ENCODE peak calls at places on chromosomes 7 and 10, in five cellular contexts. B, U, X, M and O are unnamed samples. For H3K27me3, the result is how much of the 10 kb centered on the place peaks cover.

GRCh38 chr7:110962374-110962773 is 128.6 kb upstream of the LRRN3 start:
- DNase-seq in B (no peak), U (no peak), X (no peak), M (no peak), O (no peak)

GRCh38 chr10:102753724-102754123 is 10.0 kb downstream of the WBP1L start:
- DNase-seq in B (no peak), U (peak), X (no peak), M (no peak), O (no peak)

GRCh38 chr10:58435297-58435696 is 50.1 kb downstream of the TFAM start:
- DNase-seq in B (no peak), U (peak), X (no peak), M (peak), O (peak)

GRCh38 chr10:124589491-124590006 is 127.9 kb downstream of the LHPP start:
- DNase-seq in B (no peak), U (peak), X (peak), M (no peak), O (peak)

GRCh38 chr7:142535123-142535779 is 214.0 kb upstream of the PRSS1 start:
- DNase-seq in B (no peak), U (peak), X (peak), M (peak), O (peak)

GRCh38 chr7:133504825-133505224 is 251.9 kb downstream of the EXOC4 start:
- DNase-seq in B (no peak), U (no peak), X (no peak), M (peak), O (no peak)

GRCh38 chr7:38929460-38930171 is 20.6 kb upstream of the VPS41 start:
- DNase-seq in B (no peak), U (no peak), X (no peak), M (no peak), O (no peak)

GRCh38 chr7:79405368-79405767 is 48.1 kb downstream of the MAGI2 start:
- DNase-seq in B (no peak), U (no peak), X (no peak), M (no peak), O (no peak)

GRCh38 chr10:104028823-104029527 is 56.7 kb downstream of the COL17A1 start:
- DNase-seq in B (no peak), U (no peak), X (no peak), M (no peak), O (no peak)

GRCh38 chr10:86440874-86441838 is 74.6 kb upstream of the GRID1 start:
- DNase-seq in B (no peak), U (peak), X (no peak), M (peak), O (no peak)

GRCh38 chr7:140694592-140694991 is 1.9 kb upstream of the NDUFB2 start:
- DNase-seq in B (no peak), U (no peak), X (no peak), M (no peak), O (no peak)

GRCh38 chr7:132782777-132783633 is 206.7 kb upstream of the PLXNA4 start:
- DNase-seq in B (no peak), U (peak), X (no peak), M (peak), O (no peak)

GRCh38 chr10:78588194-78588811 is 480.5 kb upstream of the ZMIZ1 start:
- DNase-seq in B (no peak), U (peak), X (no peak), M (peak), O (no peak)

GRCh38 chr10:101073631-101074030 is 11.8 kb downstream of the KAZALD1 start:
- DNase-seq in B (no peak), U (no peak), X (no peak), M (no peak), O (no peak)

GRCh38 chr7:128744366-128744905 is 5.3 kb downstream of the CALU start:
- DNase-seq in B (no peak), U (no peak), X (no peak), M (no peak), O (no peak)

GRCh38 chr10:6314620-6315205 is 112.0 kb downstream of the PFKFB3 start:
- DNase-seq in B (no peak), U (no peak), X (peak), M (no peak), O (no peak)

GRCh38 chr10:71849461-71849908 is 1.6 kb downstream of the PSAP start:
- DNase-seq in B (no peak), U (no peak), X (no peak), M (no peak), O (no peak)

GRCh38 chr10:61732635-61733278 is 70.0 kb downstream of the CABCOCO1 start:
- DNase-seq in B (no peak), U (no peak), X (no peak), M (no peak), O (no peak)

GRCh38 chr10:67875340-67876238 is 8.9 kb upstream of the SIRT1 start:
- DNase-seq in B (no peak), U (no peak), X (no peak), M (no peak), O (no peak)

GRCh38 chr7:132580277-132580676 is 4.0 kb upstream of the PLXNA4 start:
- DNase-seq in B (no peak), U (peak), X (no peak), M (no peak), O (peak)

GRCh38 chr7:26292768-26293560 is 1.3 kb downstream of the SNX10 start:
- DNase-seq in B (no peak), U (no peak), X (peak), M (no peak), O (no peak)

GRCh38 chr7:108581655-108582491 is 12.2 kb downstream of the DNAJB9 start:
- DNase-seq in B (no peak), U (no peak), X (no peak), M (no peak), O (peak)

GRCh38 chr7:130841416-130841815 is 107.4 kb upstream of the KLF14 start:
- DNase-seq in B (no peak), U (no peak), X (no peak), M (no peak), O (no peak)

GRCh38 chr10:75739454-75740143 is 308.2 kb downstream of the LRMDA start:
- DNase-seq in B (no peak), U (no peak), X (no peak), M (no peak), O (no peak)

GRCh38 chr10:47449979-47450378 is 33.9 kb downstream of the ANXA8 start:
- DNase-seq in B (peak), U (no peak), X (no peak), M (no peak), O (peak)

GRCh38 chr10:10644317-10645111 is 373.2 kb upstream of the CELF2 start:
- DNase-seq in B (no peak), U (peak), X (no peak), M (peak), O (peak)

GRCh38 chr7:129073204-129073603 is 18.3 kb upstream of the TNPO3 start:
- DNase-seq in B (no peak), U (no peak), X (no peak), M (no peak), O (no peak)

GRCh38 chr7:47091141-47091540 is 490.8 kb downstream of the TNS3 start:
- DNase-seq in B (no peak), U (peak), X (no peak), M (peak), O (no peak)

GRCh38 chr7:96093435-96093834 is 228.5 kb downstream of the SLC25A13 start:
- DNase-seq in B (no peak), U (peak), X (no peak), M (peak), O (no peak)

GRCh38 chr7:132777956-132778355 is 201.7 kb upstream of the PLXNA4 start:
- DNase-seq in B (no peak), U (no peak), X (no peak), M (no peak), O (no peak)

GRCh38 chr10:43809211-43809930 is 160.7 kb upstream of the ZNF32 start:
- DNase-seq in B (no peak), U (peak), X (no peak), M (peak), O (no peak)

GRCh38 chr10:114044251-114045070 is 795 bp downstream of the ADRB1 start:
- DNase-seq in B (peak), U (no peak), X (no peak), M (no peak), O (no peak)

GRCh38 chr10:27890971-27891370 is 107.9 kb downstream of the ODAD2 start:
- DNase-seq in B (no peak), U (no peak), X (no peak), M (no peak), O (peak)

GRCh38 chr7:20296444-20296843 is 34.3 kb upstream of the ITGB8 start:
- DNase-seq in B (no peak), U (no peak), X (no peak), M (no peak), O (no peak)

GRCh38 chr7:116809636-116810266 is 52.6 kb upstream of the CAPZA2 start:
- DNase-seq in B (no peak), U (peak), X (peak), M (peak), O (peak)
- H3K27ac ChIP-seq in B (no peak), U (peak), X (peak), M (no peak), O (no peak)

GRCh38 chr10:133039823-133040704 is 47.7 kb upstream of the ADGRA1 start:
- DNase-seq in B (no peak), U (no peak), X (peak), M (no peak), O (peak)
- H3K27me3 ChIP-seq in B (under half), U (under half), X (under half), M (under half), O (under half)

DNA sequence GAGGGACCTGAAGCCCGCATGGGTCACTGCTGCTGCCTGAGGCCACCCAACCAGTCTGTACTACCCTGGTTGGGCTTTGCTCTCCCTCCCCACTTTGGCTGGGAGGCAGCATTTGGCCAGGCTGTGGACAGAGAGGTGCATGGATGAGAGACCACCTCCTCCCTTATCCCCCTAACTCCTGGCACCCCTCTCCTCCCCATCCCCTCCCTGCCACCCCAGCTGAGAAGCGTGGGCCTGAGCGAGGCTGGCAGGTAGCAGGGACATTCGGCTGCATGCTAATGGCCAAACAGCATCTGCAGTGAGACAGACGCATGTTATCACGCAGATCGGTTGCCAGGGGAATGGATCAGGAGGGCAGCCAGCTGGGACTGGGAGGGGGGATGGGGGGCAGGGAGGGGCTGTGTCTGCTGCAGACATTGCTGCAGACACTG is 2.5 kb downstream of the TMEM130 start:
- DNase-seq in B (peak), U (no peak), X (no peak), M (peak), O (no peak)
- H3K27ac ChIP-seq in B (peak), U (no peak), X (no peak), M (no peak), O (no peak)

GRCh38 chr7:45153238-45153637 is 4.4 kb upstream of the RAMP3 start:
- DNase-seq in B (peak), U (no peak), X (no peak), M (peak), O (no peak)

GRCh38 chr7:45149606-45150005 is 8.0 kb upstream of the RAMP3 start:
- DNase-seq in B (peak), U (no peak), X (no peak), M (no peak), O (no peak)

GRCh38 chr7:45151967-45152366 is 5.6 kb upstream of the RAMP3 start:
- DNase-seq in B (peak), U (no peak), X (no peak), M (no peak), O (no peak)

GRCh38 chr7:45150199-45150598 is 7.4 kb upstream of the RAMP3 start:
- DNase-seq in B (peak), U (no peak), X (no peak), M (no peak), O (no peak)

DNA sequence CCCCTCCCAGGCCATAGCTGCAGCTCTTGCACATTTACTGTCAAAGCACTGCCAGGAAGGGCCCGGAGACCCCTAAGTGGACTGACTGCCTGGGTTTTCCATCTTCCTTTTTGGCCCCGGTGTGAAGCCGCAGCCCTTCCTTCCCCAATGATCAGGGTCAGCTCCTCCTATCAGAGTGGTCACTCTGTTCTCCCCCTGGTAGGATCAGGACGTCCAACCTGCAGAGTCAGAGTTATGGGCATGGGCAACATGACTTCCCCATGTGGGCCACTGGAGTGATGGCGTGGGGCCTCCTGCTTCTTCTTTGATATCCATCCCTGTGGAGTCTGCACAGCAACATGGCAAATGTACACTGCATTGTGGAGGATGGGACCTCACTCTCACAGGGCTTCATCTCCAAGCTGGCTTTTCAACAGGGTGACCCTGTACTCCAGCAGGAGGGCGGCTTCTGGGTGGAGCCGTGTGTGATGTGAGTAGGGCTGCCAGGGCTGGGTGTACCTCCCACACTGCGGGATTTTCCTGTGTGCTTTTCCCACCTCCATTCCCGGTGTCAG is 6.4 kb upstream of the RAMP3 start:
- DNase-seq in B (peak), U (no peak), X (no peak), M (no peak), O (no peak)
- H3K27me3 ChIP-seq in B (under half), U (under half), X (under half), M (half or more), O (under half)

GRCh38 chr7:116777613-116778380 is 84.6 kb upstream of the CAPZA2 start:
- DNase-seq in B (no peak), U (peak), X (no peak), M (peak), O (no peak)
- H3K27ac ChIP-seq in B (no peak), U (peak), X (no peak), M (no peak), O (no peak)

GRCh38 chr7:3464900-3465622 is 164.0 kb downstream of the SDK1 start:
- DNase-seq in B (no peak), U (no peak), X (no peak), M (no peak), O (no peak)
- H3K27me3 ChIP-seq in B (under half), U (under half), X (under half), M (under half), O (under half)